ENCODE peak calls at places on chromosome 17, in five cellular contexts. One of them, this sample, is unnamed.

GRCh38 chr17:73591278-73592078 is 52.8 kb downstream of the SDK2 start:
- DNase-seq in MM.1S: peak; percentile 79
- DNase-seq in neural progenitor cell: no peak
- DNase-seq in GM23338: no peak
- DNase-seq in HCT116: no peak
- DNase-seq in this sample: no peak

GRCh38 chr17:43860077-43860725 is 13.2 kb downstream of the CD300LG start:
- DNase-seq in MM.1S: no peak
- DNase-seq in neural progenitor cell: no peak
- DNase-seq in GM23338: no peak
- DNase-seq in HCT116: no peak
- DNase-seq in this sample: no peak

GRCh38 chr17:50947844-50948514 is 81.8 kb upstream of the TOB1 start:
- DNase-seq in MM.1S: no peak
- DNase-seq in neural progenitor cell: no peak
- DNase-seq in GM23338: no peak
- DNase-seq in HCT116: no peak
- DNase-seq in this sample: peak; percentile 46

GRCh38 chr17:18041776-18042175 is 2.6 kb downstream of the GID4 start:
- DNase-seq in MM.1S: no peak
- DNase-seq in neural progenitor cell: no peak
- DNase-seq in GM23338: no peak
- DNase-seq in HCT116: no peak
- DNase-seq in this sample: peak; percentile 56

GRCh38 chr17:52106638-52107261 is 51.8 kb downstream of the CA10 start:
- DNase-seq in MM.1S: peak; percentile 53
- DNase-seq in neural progenitor cell: peak; percentile 67
- DNase-seq in GM23338: peak; percentile 76
- DNase-seq in HCT116: peak; percentile 19
- DNase-seq in this sample: peak; percentile 77

GRCh38 chr17:57490890-57491289 is 234.6 kb downstream of the MSI2 start:
- DNase-seq in MM.1S: no peak
- DNase-seq in neural progenitor cell: no peak
- DNase-seq in GM23338: peak; percentile 40
- DNase-seq in HCT116: no peak
- DNase-seq in this sample: no peak

GRCh38 chr17:64003526-64004121 is 5.5 kb downstream of the PRR29 start:
- DNase-seq in MM.1S: no peak
- DNase-seq in neural progenitor cell: peak; percentile 0
- DNase-seq in GM23338: no peak
- DNase-seq in HCT116: no peak
- DNase-seq in this sample: no peak

GRCh38 chr17:18360518-18360917 is 2.8 kb downstream of the SHMT1 start:
- DNase-seq in MM.1S: no peak
- DNase-seq in neural progenitor cell: no peak
- DNase-seq in GM23338: no peak
- DNase-seq in HCT116: no peak
- DNase-seq in this sample: no peak

GRCh38 chr17:77501101-77501566 is 360.4 kb downstream of the SEC14L1 start:
- DNase-seq in MM.1S: peak; percentile 23
- DNase-seq in neural progenitor cell: peak; percentile 54
- DNase-seq in GM23338: peak; percentile 86
- DNase-seq in HCT116: no peak
- DNase-seq in this sample: peak; percentile 40

GRCh38 chr17:69539781-69540319 is 125.4 kb downstream of the MAP2K6 start:
- DNase-seq in MM.1S: no peak
- DNase-seq in neural progenitor cell: no peak
- DNase-seq in GM23338: no peak
- DNase-seq in HCT116: no peak
- DNase-seq in this sample: peak; percentile 96

GRCh38 chr17:60109161-60109560 is 30.4 kb upstream of the HEATR6 start:
- DNase-seq in MM.1S: no peak
- DNase-seq in neural progenitor cell: no peak
- DNase-seq in GM23338: no peak
- DNase-seq in HCT116: no peak
- DNase-seq in this sample: no peak

GRCh38 chr17:47225436-47225858 is 16.3 kb downstream of the MYL4 start:
- DNase-seq in MM.1S: no peak
- DNase-seq in neural progenitor cell: no peak
- DNase-seq in GM23338: no peak
- DNase-seq in HCT116: peak; percentile 58
- DNase-seq in this sample: peak; percentile 99

GRCh38 chr17:72393553-72393952 is 272.7 kb downstream of the SOX9 start:
- DNase-seq in MM.1S: no peak
- DNase-seq in neural progenitor cell: no peak
- DNase-seq in GM23338: no peak
- DNase-seq in HCT116: peak; percentile 81
- DNase-seq in this sample: peak; percentile 95

GRCh38 chr17:16171613-16172012 is 43.7 kb downstream of the NCOR1 start:
- DNase-seq in MM.1S: no peak
- DNase-seq in neural progenitor cell: no peak
- DNase-seq in GM23338: no peak
- DNase-seq in HCT116: no peak
- DNase-seq in this sample: peak; percentile 99

GRCh38 chr17:17766351-17767095 is 70.3 kb downstream of the SREBF1 start:
- DNase-seq in MM.1S: no peak
- DNase-seq in neural progenitor cell: peak; percentile 38
- DNase-seq in GM23338: no peak
- DNase-seq in HCT116: no peak
- DNase-seq in this sample: no peak

GRCh38 chr17:60559995-60560859 is 34.2 kb upstream of the APPBP2 start:
- DNase-seq in MM.1S: no peak
- DNase-seq in neural progenitor cell: no peak
- DNase-seq in GM23338: no peak
- DNase-seq in HCT116: no peak
- DNase-seq in this sample: no peak

GRCh38 chr17:76742958-76743357 is 5.0 kb downstream of the MFSD11 start:
- DNase-seq in MM.1S: no peak
- DNase-seq in neural progenitor cell: no peak
- DNase-seq in GM23338: no peak
- DNase-seq in HCT116: no peak
- DNase-seq in this sample: peak; percentile 37

GRCh38 chr17:29393451-29393850 is 3.3 kb downstream of the TAOK1 start:
- DNase-seq in MM.1S: no peak
- DNase-seq in neural progenitor cell: no peak
- DNase-seq in GM23338: no peak
- DNase-seq in HCT116: no peak
- DNase-seq in this sample: no peak

GRCh38 chr17:27203241-27203640 is 90.7 kb upstream of the WSB1 start:
- DNase-seq in MM.1S: no peak
- DNase-seq in neural progenitor cell: no peak
- DNase-seq in GM23338: no peak
- DNase-seq in HCT116: no peak
- DNase-seq in this sample: no peak

GRCh38 chr17:7873051-7873450 is 15.2 kb downstream of the CYB5D1 start:
- DNase-seq in MM.1S: no peak
- DNase-seq in neural progenitor cell: peak; percentile 33
- DNase-seq in GM23338: peak; percentile 47
- DNase-seq in HCT116: no peak
- DNase-seq in this sample: no peak

GRCh38 chr17:67208232-67208631 is 36.8 kb downstream of the HELZ start:
- DNase-seq in MM.1S: no peak
- DNase-seq in neural progenitor cell: no peak
- DNase-seq in GM23338: no peak
- DNase-seq in HCT116: no peak
- DNase-seq in this sample: no peak

GRCh38 chr17:60398227-60398959 is 6.5 kb upstream of the USP32 start:
- DNase-seq in MM.1S: no peak
- DNase-seq in neural progenitor cell: no peak
- DNase-seq in GM23338: no peak
- DNase-seq in HCT116: no peak
- DNase-seq in this sample: no peak

GRCh38 chr17:66543526-66543925 is 241.1 kb downstream of the PRKCA start:
- DNase-seq in MM.1S: no peak
- DNase-seq in neural progenitor cell: no peak
- DNase-seq in GM23338: no peak
- DNase-seq in HCT116: no peak
- DNase-seq in this sample: no peak

GRCh38 chr17:50127661-50128361 is 2.1 kb downstream of the SAMD14 start:
- DNase-seq in MM.1S: peak; percentile 53
- DNase-seq in neural progenitor cell: no peak
- DNase-seq in GM23338: peak; percentile 55
- DNase-seq in HCT116: no peak
- DNase-seq in this sample: peak; percentile 35

GRCh38 chr17:61842899-61843298 is 20.4 kb downstream of the BRIP1 start:
- DNase-seq in MM.1S: no peak
- DNase-seq in neural progenitor cell: no peak
- DNase-seq in GM23338: no peak
- DNase-seq in HCT116: no peak
- DNase-seq in this sample: no peak

GRCh38 chr17:63405741-63406261 is 40.3 kb downstream of the CYB561 start:
- DNase-seq in MM.1S: peak; percentile 62
- DNase-seq in neural progenitor cell: peak; percentile 75
- DNase-seq in GM23338: peak; percentile 92
- DNase-seq in HCT116: peak; percentile 62
- DNase-seq in this sample: peak; percentile 94

GRCh38 chr17:70588003-70588402 is 418.7 kb downstream of the KCNJ2 start:
- DNase-seq in MM.1S: no peak
- DNase-seq in neural progenitor cell: no peak
- DNase-seq in GM23338: no peak
- DNase-seq in HCT116: no peak
- DNase-seq in this sample: no peak

GRCh38 chr17:66673668-66674276 is 161.1 kb upstream of the CACNG5 start:
- DNase-seq in MM.1S: peak; percentile 85
- DNase-seq in neural progenitor cell: peak; percentile 78
- DNase-seq in GM23338: peak; percentile 84
- DNase-seq in HCT116: peak; percentile 72
- DNase-seq in this sample: peak; percentile 92

GRCh38 chr17:14308965-14309879 is 8.3 kb downstream of the HS3ST3B1 start:
- DNase-seq in MM.1S: no peak
- DNase-seq in neural progenitor cell: peak; percentile 98
- DNase-seq in GM23338: peak; percentile 98
- DNase-seq in HCT116: no peak
- DNase-seq in this sample: peak; percentile 82

GRCh38 chr17:67912656-67913055 is 83.6 kb downstream of the C17orf58 start:
- DNase-seq in MM.1S: no peak
- DNase-seq in neural progenitor cell: no peak
- DNase-seq in GM23338: no peak
- DNase-seq in HCT116: no peak
- DNase-seq in this sample: no peak

DNA sequence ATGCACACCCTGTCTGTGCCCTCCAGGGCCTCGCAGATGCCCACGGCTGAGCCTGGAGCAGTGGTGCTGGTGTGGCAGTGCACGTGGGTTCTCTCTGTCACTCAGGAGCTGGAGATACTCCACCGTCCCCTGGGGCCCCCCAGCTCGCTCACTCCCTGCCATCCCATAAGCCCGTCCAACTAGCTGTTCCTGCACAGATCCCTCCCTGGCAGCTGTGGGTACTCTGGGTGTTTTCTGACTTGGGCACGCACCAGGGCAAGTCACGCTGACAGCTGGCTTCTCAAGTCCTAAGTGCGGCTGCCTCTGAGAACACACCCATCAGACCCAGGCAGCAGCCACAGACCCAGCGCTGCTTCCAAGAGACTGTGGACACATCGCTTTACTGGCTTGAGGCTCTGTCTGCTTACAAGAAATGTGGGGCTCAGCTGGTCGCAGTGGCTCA is 25.4 kb upstream of the ITGB4 start:
- DNase-seq in MM.1S: no peak
- DNase-seq in neural progenitor cell: no peak
- DNase-seq in GM23338: no peak
- DNase-seq in HCT116: no peak
- DNase-seq in this sample: no peak
- TF ChIP-seq EZH2phosphoT487 in MM.1S: no peak
- TF ChIP-seq EZH2phosphoT487 in neural progenitor cell: no peak
- TF ChIP-seq EZH2phosphoT487 in GM23338: no peak
- TF ChIP-seq EZH2phosphoT487 in HCT116: no peak
- TF ChIP-seq EZH2phosphoT487 in this sample: no peak

GRCh38 chr17:40541873-40542561 is 23.3 kb downstream of the CCR7 start:
- DNase-seq in MM.1S: no peak
- DNase-seq in neural progenitor cell: no peak
- DNase-seq in GM23338: no peak
- DNase-seq in HCT116: no peak
- DNase-seq in this sample: no peak

GRCh38 chr17:40540448-40540847 is 24.8 kb downstream of the CCR7 start:
- DNase-seq in MM.1S: no peak
- DNase-seq in neural progenitor cell: no peak
- DNase-seq in GM23338: no peak
- DNase-seq in HCT116: no peak
- DNase-seq in this sample: no peak

GRCh38 chr17:40542562-40543411 is 22.5 kb downstream of the CCR7 start:
- DNase-seq in MM.1S: no peak
- DNase-seq in neural progenitor cell: no peak
- DNase-seq in GM23338: no peak
- DNase-seq in HCT116: no peak
- DNase-seq in this sample: no peak

GRCh38 chr17:40539711-40540411 is 25.4 kb downstream of the CCR7 start:
- DNase-seq in MM.1S: no peak
- DNase-seq in neural progenitor cell: no peak
- DNase-seq in GM23338: no peak
- DNase-seq in HCT116: no peak
- DNase-seq in this sample: no peak

DNA sequence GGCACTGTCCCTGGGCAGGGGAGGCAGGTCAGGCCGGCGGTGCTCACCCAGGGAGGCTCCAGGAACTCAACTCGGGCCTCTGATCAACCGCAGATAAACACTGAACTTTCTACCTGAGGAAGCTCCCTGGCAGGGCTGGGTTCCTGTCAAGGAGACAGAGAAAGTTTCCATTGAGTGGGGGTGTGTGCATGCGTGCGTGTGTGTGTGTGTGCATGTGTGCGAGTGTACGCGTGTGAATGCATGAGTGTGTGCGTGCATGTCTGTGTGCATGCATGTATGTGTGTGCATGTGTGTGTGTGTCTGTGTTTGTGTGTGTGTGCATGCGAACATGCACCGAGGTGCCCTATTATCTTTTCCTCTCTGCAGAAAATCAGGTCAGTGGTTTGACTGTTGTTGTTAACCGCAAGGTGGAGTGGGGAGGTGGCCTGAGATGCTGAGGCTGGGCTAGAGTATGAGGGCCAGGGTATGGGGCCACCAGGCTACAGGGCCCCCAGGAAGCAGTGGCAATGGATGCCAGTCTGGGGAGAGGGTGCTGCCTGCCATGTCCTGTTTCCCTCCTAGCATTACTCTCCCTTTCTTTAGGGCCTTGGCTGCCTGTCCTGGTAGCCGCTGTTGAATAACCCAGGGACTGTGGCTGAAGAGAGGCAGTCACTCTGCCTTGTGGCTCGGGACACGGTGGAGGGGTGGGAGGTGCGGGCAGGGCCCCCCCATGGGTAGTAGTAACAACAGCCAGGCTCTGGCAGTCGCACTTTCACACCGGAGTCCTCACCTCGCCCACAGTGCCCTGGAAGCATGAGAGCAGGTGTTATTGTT is 24.0 kb downstream of the CCR7 start:
- DNase-seq in MM.1S: no peak
- DNase-seq in neural progenitor cell: no peak
- DNase-seq in GM23338: no peak
- DNase-seq in HCT116: no peak
- DNase-seq in this sample: no peak
- TF ChIP-seq EZH2phosphoT487 in MM.1S: no peak
- TF ChIP-seq EZH2phosphoT487 in neural progenitor cell: no peak
- TF ChIP-seq EZH2phosphoT487 in GM23338: no peak
- TF ChIP-seq EZH2phosphoT487 in HCT116: no peak
- TF ChIP-seq EZH2phosphoT487 in this sample: no peak

GRCh38 chr17:3695723-3696411 is at the start of gene P2RX5:
- DNase-seq in MM.1S: peak; percentile 65
- DNase-seq in neural progenitor cell: peak; percentile 76
- DNase-seq in GM23338: peak; percentile 75
- DNase-seq in HCT116: no peak
- DNase-seq in this sample: peak; percentile 32
- TF ChIP-seq EZH2phosphoT487 in MM.1S: no peak
- TF ChIP-seq EZH2phosphoT487 in neural progenitor cell: peak; percentile 82
- TF ChIP-seq EZH2phosphoT487 in GM23338: no peak
- TF ChIP-seq EZH2phosphoT487 in HCT116: no peak
- TF ChIP-seq EZH2phosphoT487 in this sample: no peak

GRCh38 chr17:4900231-4901107 is 1.1 kb downstream of the C17orf107 start:
- DNase-seq in MM.1S: no peak
- DNase-seq in neural progenitor cell: peak; percentile 70
- DNase-seq in GM23338: peak; percentile 92
- DNase-seq in HCT116: no peak
- DNase-seq in this sample: no peak
- TF ChIP-seq EZH2phosphoT487 in MM.1S: no peak
- TF ChIP-seq EZH2phosphoT487 in neural progenitor cell: no peak
- TF ChIP-seq EZH2phosphoT487 in GM23338: no peak
- TF ChIP-seq EZH2phosphoT487 in HCT116: no peak
- TF ChIP-seq EZH2phosphoT487 in this sample: no peak